ENCODE peak calls at places on chromosomes 16 and 17, in eight cellular contexts. R is posterior cingulate gyrus, O is pulmonary artery endothelial cell, N is breast epithelium, S is left colon, J is SK-N-DZ, Z is B cell, P is lung microvascular endothelial cell. G is an unnamed sample.

GRCh38 chr17:36024440-36024839 is 6.7 kb upstream of the CCL23 start:
- DNase-seq in R (no peak), O (no peak), N (no peak), S (no peak), J (no peak), Z (no peak), P (no peak), G (no peak)

GRCh38 chr17:51560398-51560797 is 300.1 kb downstream of the UTP18 start:
- DNase-seq in R (no peak), O (no peak), N (no peak), S (no peak), J (no peak), Z (no peak), P (no peak), G (no peak)

GRCh38 chr16:85662036-85662812 is 26.5 kb downstream of the GINS2 start:
- DNase-seq in R (no peak), O (no peak), N (peak), S (no peak), J (no peak), Z (no peak), P (no peak), G (no peak)

GRCh38 chr17:82838386-82839063 is 1.3 kb downstream of the ZNF750 start:
- DNase-seq in R (no peak), O (no peak), N (no peak), S (peak), J (no peak), Z (no peak), P (no peak), G (no peak)

GRCh38 chr17:57211010-57211411 is 45.3 kb upstream of the MSI2 start:
- DNase-seq in R (no peak), O (no peak), N (no peak), S (no peak), J (no peak), Z (no peak), P (no peak), G (no peak)

GRCh38 chr16:51880776-51881175 is 666.2 kb downstream of the TOX3 start:
- DNase-seq in R (no peak), O (no peak), N (no peak), S (no peak), J (no peak), Z (no peak), P (peak), G (no peak)

GRCh38 chr16:77191259-77191969 is 424 bp downstream of the MON1B start:
- DNase-seq in R (no peak), O (no peak), N (no peak), S (peak), J (no peak), Z (no peak), P (peak), G (no peak)

GRCh38 chr17:42895185-42895555 is 5.4 kb upstream of the G6PC1 start:
- DNase-seq in R (peak), O (peak), N (no peak), S (peak), J (no peak), Z (no peak), P (peak), G (no peak)

GRCh38 chr17:69761011-69761410 is 314.0 kb upstream of the KCNJ16 start:
- DNase-seq in R (no peak), O (no peak), N (no peak), S (no peak), J (no peak), Z (no peak), P (no peak), G (no peak)

GRCh38 chr16:15035163-15035729 is 20.6 kb downstream of the NTAN1 start:
- DNase-seq in R (no peak), O (no peak), N (no peak), S (no peak), J (no peak), Z (no peak), P (no peak), G (no peak)

GRCh38 chr17:38894276-38894675 is 24.4 kb downstream of the LASP1 start:
- DNase-seq in R (no peak), O (no peak), N (no peak), S (no peak), J (no peak), Z (no peak), P (peak), G (no peak)

GRCh38 chr17:37792787-37793186 is 47.9 kb upstream of the HNF1B start:
- DNase-seq in R (no peak), O (no peak), N (no peak), S (no peak), J (no peak), Z (no peak), P (no peak), G (no peak)

GRCh38 chr16:28984619-28985135 is at the start of gene LAT:
- DNase-seq in R (no peak), O (no peak), N (no peak), S (peak), J (no peak), Z (no peak), P (peak), G (no peak)

GRCh38 chr17:49971848-49972485 is 3.0 kb downstream of the DLX4 start:
- DNase-seq in R (no peak), O (no peak), N (no peak), S (no peak), J (no peak), Z (no peak), P (no peak), G (no peak)

GRCh38 chr16:1781758-1782407 is 488 bp downstream of the SPSB3 start:
- DNase-seq in R (no peak), O (no peak), N (no peak), S (peak), J (no peak), Z (no peak), P (peak), G (no peak)

GRCh38 chr17:77645441-77646430 is 312.8 kb upstream of the TNRC6C start:
- DNase-seq in R (no peak), O (no peak), N (no peak), S (no peak), J (no peak), Z (no peak), P (no peak), G (no peak)

GRCh38 chr17:48912476-48912875 is 4.3 kb downstream of the UBE2Z start:
- DNase-seq in R (no peak), O (no peak), N (no peak), S (no peak), J (no peak), Z (no peak), P (no peak), G (no peak)

GRCh38 chr16:55508271-55508921 is 476 bp upstream of the LPCAT2 start:
- DNase-seq in R (no peak), O (no peak), N (no peak), S (no peak), J (no peak), Z (no peak), P (no peak), G (no peak)

GRCh38 chr17:62723842-62724241 is 84.3 kb downstream of the MARCHF10 start:
- DNase-seq in R (no peak), O (no peak), N (no peak), S (no peak), J (peak), Z (no peak), P (no peak), G (no peak)

GRCh38 chr17:54906713-54907112 is 6.1 kb downstream of the TOM1L1 start:
- DNase-seq in R (no peak), O (no peak), N (no peak), S (no peak), J (no peak), Z (no peak), P (no peak), G (no peak)

GRCh38 chr16:1535391-1536291 is 2.2 kb downstream of the TMEM204 start:
- DNase-seq in R (no peak), O (no peak), N (no peak), S (no peak), J (no peak), Z (no peak), P (no peak), G (no peak)

GRCh38 chr17:81294512-81295030 is 536 bp downstream of the SLC38A10 start:
- DNase-seq in R (no peak), O (no peak), N (no peak), S (peak), J (no peak), Z (no peak), P (peak), G (no peak)